ENCODE peak calls at places on chromosomes 12 and 14, in four cellular contexts. One of them, this sample, is unnamed.

GRCh38 chr12:20368653-20369163 is 371 bp downstream of the PDE3A start:
- DNase-seq in CD8-positive, alpha-beta T cell: no peak
- DNase-seq in effector memory CD4-positive, alpha-beta T cell: no peak
- DNase-seq in stimulated activated CD4-positive, alpha-beta T cell treated with anti-CD3 and anti-CD28 coated beads, Interleukin-1b, Interleukin-23, amount 100 ng/mL, for 24 hours: no peak
- DNase-seq in this sample: no peak

GRCh38 chr14:99067927-99068326 is 204.1 kb downstream of the BCL11B start:
- DNase-seq in effector memory CD4-positive, alpha-beta T cell: no peak
- DNase-seq in CD8-positive, alpha-beta T cell: no peak
- DNase-seq in stimulated activated CD4-positive, alpha-beta T cell treated with anti-CD3 and anti-CD28 coated beads, Interleukin-1b, Interleukin-23, amount 100 ng/mL, for 24 hours: no peak
- DNase-seq in this sample: no peak

GRCh38 chr14:63910593-63911363 is 58.0 kb downstream of the SYNE2 start:
- DNase-seq in effector memory CD4-positive, alpha-beta T cell: no peak
- DNase-seq in stimulated activated CD4-positive, alpha-beta T cell treated with anti-CD3 and anti-CD28 coated beads, Interleukin-1b, Interleukin-23, amount 100 ng/mL, for 24 hours: no peak
- DNase-seq in CD8-positive, alpha-beta T cell: no peak
- DNase-seq in this sample: no peak

GRCh38 chr12:21962236-21962635 is 21.0 kb upstream of the ABCC9 start:
- DNase-seq in CD8-positive, alpha-beta T cell: no peak
- DNase-seq in stimulated activated CD4-positive, alpha-beta T cell treated with anti-CD3 and anti-CD28 coated beads, Interleukin-1b, Interleukin-23, amount 100 ng/mL, for 24 hours: no peak
- DNase-seq in effector memory CD4-positive, alpha-beta T cell: no peak
- DNase-seq in this sample: no peak

GRCh38 chr12:45259732-45260480 is 44.0 kb downstream of the ANO6 start:
- DNase-seq in CD8-positive, alpha-beta T cell: no peak
- DNase-seq in stimulated activated CD4-positive, alpha-beta T cell treated with anti-CD3 and anti-CD28 coated beads, Interleukin-1b, Interleukin-23, amount 100 ng/mL, for 24 hours: no peak
- DNase-seq in effector memory CD4-positive, alpha-beta T cell: no peak
- DNase-seq in this sample: no peak

GRCh38 chr12:105831372-105831771 is 307.4 kb downstream of the NUAK1 start:
- DNase-seq in effector memory CD4-positive, alpha-beta T cell: no peak
- DNase-seq in CD8-positive, alpha-beta T cell: no peak
- DNase-seq in stimulated activated CD4-positive, alpha-beta T cell treated with anti-CD3 and anti-CD28 coated beads, Interleukin-1b, Interleukin-23, amount 100 ng/mL, for 24 hours: no peak
- DNase-seq in this sample: no peak

GRCh38 chr12:52784909-52785308 is 7.8 kb upstream of the KRT76 start:
- DNase-seq in CD8-positive, alpha-beta T cell: no peak
- DNase-seq in effector memory CD4-positive, alpha-beta T cell: no peak
- DNase-seq in stimulated activated CD4-positive, alpha-beta T cell treated with anti-CD3 and anti-CD28 coated beads, Interleukin-1b, Interleukin-23, amount 100 ng/mL, for 24 hours: no peak
- DNase-seq in this sample: no peak

GRCh38 chr12:32595251-32595650 is 83.8 kb upstream of the DNM1L start:
- DNase-seq in CD8-positive, alpha-beta T cell: no peak
- DNase-seq in effector memory CD4-positive, alpha-beta T cell: no peak
- DNase-seq in stimulated activated CD4-positive, alpha-beta T cell treated with anti-CD3 and anti-CD28 coated beads, Interleukin-1b, Interleukin-23, amount 100 ng/mL, for 24 hours: no peak
- DNase-seq in this sample: no peak

GRCh38 chr12:77189463-77189862 is 124.1 kb upstream of the E2F7 start:
- DNase-seq in effector memory CD4-positive, alpha-beta T cell: no peak
- DNase-seq in stimulated activated CD4-positive, alpha-beta T cell treated with anti-CD3 and anti-CD28 coated beads, Interleukin-1b, Interleukin-23, amount 100 ng/mL, for 24 hours: no peak
- DNase-seq in CD8-positive, alpha-beta T cell: no peak
- DNase-seq in this sample: no peak